ENCODE peak calls at places on chromosomes 5 and 9, in nine cellular contexts. W is IMR-90, R is cardiac fibroblast, E is MM.1S, Q is HL-60, P is A549, K is H9, B is lower lobe of right lung, C is endothelial cell. M is an unnamed sample.
A peak's percentile ranks its signal among the peaks of the same experiment; 100 is the strongest.

GRCh38 chr9:37410354-37410861 is 12.1 kb upstream of the GRHPR start:
- DNase-seq in W (no peak), R (no peak), E (no peak), Q (no peak), P (no peak), K (no peak), B (no peak), C (no peak), M (no peak)

GRCh38 chr5:31008231-31008630 is 185.3 kb upstream of the CDH6 start:
- DNase-seq in W (no peak), R (no peak), E (no peak), Q (no peak), P (no peak), K (no peak), B (no peak), C (no peak), M (no peak)

GRCh38 chr9:137720571-137721110 is 101.8 kb downstream of the EHMT1 start:
- DNase-seq in W (no peak), R (no peak), E (no peak), Q (no peak), P (no peak), K (no peak), B (no peak), C (no peak), M (no peak)

GRCh38 chr5:54673523-54674225 is 156.1 kb downstream of the SNX18 start:
- DNase-seq in W (peak; percentile 36), R (peak; percentile 27), E (peak; percentile 95), Q (peak; percentile 68), P (no peak), K (no peak), B (peak; percentile 84), C (no peak), M (peak; percentile 41)

GRCh38 chr5:165029471-165029870 is 1524.1 kb downstream of the MAT2B start:
- DNase-seq in W (peak; percentile 0), R (no peak), E (peak; percentile 35), Q (peak; percentile 47), P (peak; percentile 31), K (peak; percentile 47), B (peak; percentile 41), C (peak; percentile 52), M (peak; percentile 42)

GRCh38 chr9:85610074-85610855 is 131.5 kb downstream of the AGTPBP1 start:
- DNase-seq in W (peak; percentile 82), R (peak; percentile 89), E (peak; percentile 82), Q (peak; percentile 38), P (peak; percentile 73), K (no peak), B (no peak), C (peak; percentile 39), M (peak; percentile 31)

GRCh38 chr9:105275938-105276337 is 31.5 kb downstream of the SLC44A1 start:
- DNase-seq in W (no peak), R (no peak), E (no peak), Q (no peak), P (no peak), K (no peak), B (no peak), C (no peak), M (no peak)

GRCh38 chr5:132017316-132017715 is 5.9 kb upstream of the ACSL6 start:
- DNase-seq in W (no peak), R (no peak), E (peak; percentile 21), Q (no peak), P (no peak), K (no peak), B (no peak), C (no peak), M (no peak)

GRCh38 chr9:71858102-71858798 is 52.7 kb downstream of the ABHD17B start:
- DNase-seq in W (no peak), R (no peak), E (no peak), Q (no peak), P (no peak), K (no peak), B (no peak), C (no peak), M (no peak)

GRCh38 chr9:26310294-26310693 is 582.3 kb downstream of the CAAP1 start:
- DNase-seq in W (peak; percentile 86), R (peak; percentile 64), E (no peak), Q (no peak), P (no peak), K (no peak), B (no peak), C (no peak), M (no peak)

GRCh38 chr5:113514263-113514590 is 733 bp downstream of the YTHDC2 start:
- DNase-seq in W (no peak), R (no peak), E (peak; percentile 19), Q (no peak), P (no peak), K (no peak), B (no peak), C (no peak), M (no peak)

GRCh38 chr5:113508756-113509155 is 4.7 kb upstream of the YTHDC2 start:
- DNase-seq in W (no peak), R (peak; percentile 44), E (no peak), Q (no peak), P (no peak), K (no peak), B (no peak), C (no peak), M (no peak)

GRCh38 chr5:113512341-113512740 is 1.2 kb upstream of the YTHDC2 start:
- DNase-seq in W (no peak), R (no peak), E (no peak), Q (no peak), P (no peak), K (no peak), B (no peak), C (no peak), M (no peak)

GRCh38 chr5:113513384-113514262 is at the start of gene YTHDC2:
- DNase-seq in W (peak; percentile 87), R (peak; percentile 88), E (peak; percentile 87), Q (peak; percentile 39), P (peak; percentile 87), K (peak; percentile 92), B (peak; percentile 92), C (peak; percentile 87), M (peak; percentile 91)

DNA sequence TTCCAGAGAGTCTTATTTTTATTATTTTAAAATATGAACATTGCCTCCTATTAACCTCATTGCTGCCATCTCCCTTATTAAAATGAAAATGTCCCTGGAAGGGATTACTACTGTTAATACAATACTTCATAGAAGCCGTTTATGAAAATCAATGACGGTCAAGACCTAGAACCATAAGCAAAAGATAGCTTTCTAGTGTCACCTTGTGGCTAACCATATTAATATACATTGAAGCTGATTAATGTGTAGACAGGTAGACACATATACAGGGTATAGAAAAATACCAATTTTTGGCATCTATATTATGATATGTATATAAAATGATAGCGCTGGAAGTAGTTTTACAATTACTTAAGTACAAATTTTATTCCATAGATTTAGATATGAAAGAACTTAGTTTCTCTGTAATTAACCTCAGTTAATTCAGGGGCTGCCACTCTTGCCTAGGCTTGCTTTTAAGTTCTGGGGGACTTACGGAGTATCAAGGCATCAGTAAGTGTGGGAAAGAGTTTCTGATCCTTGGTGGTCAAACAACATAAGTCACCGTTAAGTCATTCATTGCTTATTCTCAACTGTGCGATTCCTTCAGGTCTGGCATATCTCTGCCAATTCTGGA is 2.5 kb upstream of the YTHDC2 start:
- DNase-seq in W (peak; percentile 69), R (peak; percentile 78), E (peak; percentile 65), Q (no peak), P (peak; percentile 47), K (no peak), B (no peak), C (no peak), M (peak; percentile 12)
- TF ChIP-seq CTCF in W (peak; percentile 75), R (peak; percentile 46), E (peak; percentile 58), Q (no peak), P (peak; percentile 65), K (peak; percentile 53), B (peak; percentile 32), C (no peak), M (peak; percentile 56)

GRCh38 chr5:107668933-107669542 is 1.7 kb downstream of the EFNA5 start:
- DNase-seq in W (no peak), R (peak; percentile 29), E (no peak), Q (no peak), P (peak; percentile 48), K (peak; percentile 38), B (no peak), C (peak; percentile 30), M (no peak)
- TF ChIP-seq CTCF in W (no peak), R (no peak), E (no peak), Q (no peak), P (no peak), K (peak; percentile 17), B (no peak), C (no peak), M (no peak)

GRCh38 chr5:179533024-179533423 is 17.3 kb upstream of the RUFY1 start:
- DNase-seq in W (no peak), R (no peak), E (no peak), Q (no peak), P (no peak), K (no peak), B (no peak), C (no peak), M (no peak)
- TF ChIP-seq CTCF in W (no peak), R (no peak), E (no peak), Q (no peak), P (no peak), K (no peak), B (no peak), C (peak; percentile 36), M (no peak)

DNA sequence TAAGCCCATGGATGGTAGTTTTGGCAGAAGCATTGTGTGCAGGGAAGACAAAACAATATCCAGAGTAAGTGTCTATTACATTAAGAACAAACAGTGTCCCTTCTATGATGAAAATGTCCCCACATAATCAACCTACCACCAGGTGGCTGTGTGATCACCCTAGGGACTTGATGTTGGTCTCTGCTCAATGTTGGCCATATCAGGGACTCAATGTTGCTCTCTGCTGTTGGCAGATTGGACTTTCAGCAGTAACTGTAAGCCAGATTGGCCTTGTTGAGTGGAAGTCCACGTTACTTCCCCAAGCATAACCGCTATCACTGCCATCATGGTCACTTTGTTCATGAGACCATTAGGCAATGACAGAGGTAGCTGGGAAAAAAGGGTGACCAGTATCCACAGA is 52.8 kb upstream of the PRSS3 start:
- DNase-seq in W (no peak), R (no peak), E (peak; percentile 14), Q (no peak), P (peak; percentile 66), K (no peak), B (no peak), C (no peak), M (peak; percentile 44)
- TF ChIP-seq CTCF in W (no peak), R (no peak), E (peak; percentile 23), Q (no peak), P (peak; percentile 15), K (peak; percentile 40), B (no peak), C (no peak), M (no peak)